ENCODE peak calls at places on chromosomes 4 and X, in nine cellular contexts. One of them, this sample, is unnamed.

GRCh38 chrX:43880439-43880838 is 1.8 kb downstream of the MAOB start:
- DNase-seq in stimulated activated naive B cell treated with anti-CD40 and anti-IgM and Interleukin-4, amounts not matched to agents 10 μg/mL and 1 μg/mL and 100 μg/mL, for 72 hours: no peak
- DNase-seq in stimulated activated CD4-positive, alpha-beta T cell treated with anti-CD3 and anti-CD28 coated beads, Interleukin-12 subunit alpha, Interleukin-12 subunit beta, amount 100 ng/mL, for 48 hours: no peak
- DNase-seq in astrocyte of the spinal cord: no peak
- DNase-seq in esophagus squamous epithelium: no peak
- DNase-seq in left lung: no peak
- DNase-seq in amygdala: no peak
- DNase-seq in endothelial cell of umbilical vein: no peak
- DNase-seq in activated gamma-delta T cell treated with Interleukin-2 at 50 U/mL for 16 hours: no peak
- DNase-seq in this sample: no peak

GRCh38 chr4:18033111-18034085 is 11.8 kb upstream of the LCORL start:
- DNase-seq in stimulated activated naive B cell treated with anti-CD40 and anti-IgM and Interleukin-4, amounts not matched to agents 10 μg/mL and 1 μg/mL and 100 μg/mL, for 72 hours: no peak
- DNase-seq in stimulated activated CD4-positive, alpha-beta T cell treated with anti-CD3 and anti-CD28 coated beads, Interleukin-12 subunit alpha, Interleukin-12 subunit beta, amount 100 ng/mL, for 48 hours: no peak
- DNase-seq in astrocyte of the spinal cord: no peak
- DNase-seq in esophagus squamous epithelium: no peak
- DNase-seq in left lung: no peak
- DNase-seq in amygdala: no peak
- DNase-seq in endothelial cell of umbilical vein: no peak
- DNase-seq in activated gamma-delta T cell treated with Interleukin-2 at 50 U/mL for 16 hours: no peak
- DNase-seq in this sample: no peak

GRCh38 chrX:56782791-56783449 is 53.9 kb downstream of the NBDY start:
- DNase-seq in stimulated activated naive B cell treated with anti-CD40 and anti-IgM and Interleukin-4, amounts not matched to agents 10 μg/mL and 1 μg/mL and 100 μg/mL, for 72 hours: no peak
- DNase-seq in stimulated activated CD4-positive, alpha-beta T cell treated with anti-CD3 and anti-CD28 coated beads, Interleukin-12 subunit alpha, Interleukin-12 subunit beta, amount 100 ng/mL, for 48 hours: no peak
- DNase-seq in astrocyte of the spinal cord: no peak
- DNase-seq in esophagus squamous epithelium: no peak
- DNase-seq in left lung: no peak
- DNase-seq in amygdala: peak
- DNase-seq in endothelial cell of umbilical vein: no peak
- DNase-seq in activated gamma-delta T cell treated with Interleukin-2 at 50 U/mL for 16 hours: no peak
- DNase-seq in this sample: peak

GRCh38 chr4:41176357-41176756 is 38.0 kb downstream of the APBB2 start:
- DNase-seq in stimulated activated naive B cell treated with anti-CD40 and anti-IgM and Interleukin-4, amounts not matched to agents 10 μg/mL and 1 μg/mL and 100 μg/mL, for 72 hours: no peak
- DNase-seq in stimulated activated CD4-positive, alpha-beta T cell treated with anti-CD3 and anti-CD28 coated beads, Interleukin-12 subunit alpha, Interleukin-12 subunit beta, amount 100 ng/mL, for 48 hours: no peak
- DNase-seq in astrocyte of the spinal cord: peak
- DNase-seq in esophagus squamous epithelium: no peak
- DNase-seq in left lung: no peak
- DNase-seq in amygdala: no peak
- DNase-seq in endothelial cell of umbilical vein: peak
- DNase-seq in activated gamma-delta T cell treated with Interleukin-2 at 50 U/mL for 16 hours: no peak
- DNase-seq in this sample: no peak

GRCh38 chr4:34619531-34620109 is 1624.7 kb downstream of the ARAP2 start:
- DNase-seq in stimulated activated naive B cell treated with anti-CD40 and anti-IgM and Interleukin-4, amounts not matched to agents 10 μg/mL and 1 μg/mL and 100 μg/mL, for 72 hours: no peak
- DNase-seq in stimulated activated CD4-positive, alpha-beta T cell treated with anti-CD3 and anti-CD28 coated beads, Interleukin-12 subunit alpha, Interleukin-12 subunit beta, amount 100 ng/mL, for 48 hours: no peak
- DNase-seq in astrocyte of the spinal cord: peak
- DNase-seq in esophagus squamous epithelium: no peak
- DNase-seq in left lung: no peak
- DNase-seq in amygdala: no peak
- DNase-seq in endothelial cell of umbilical vein: no peak
- DNase-seq in activated gamma-delta T cell treated with Interleukin-2 at 50 U/mL for 16 hours: no peak
- DNase-seq in this sample: no peak

GRCh38 chr4:76590847-76591281 is 155.8 kb downstream of the SHROOM3 start:
- DNase-seq in stimulated activated naive B cell treated with anti-CD40 and anti-IgM and Interleukin-4, amounts not matched to agents 10 μg/mL and 1 μg/mL and 100 μg/mL, for 72 hours: no peak
- DNase-seq in stimulated activated CD4-positive, alpha-beta T cell treated with anti-CD3 and anti-CD28 coated beads, Interleukin-12 subunit alpha, Interleukin-12 subunit beta, amount 100 ng/mL, for 48 hours: no peak
- DNase-seq in astrocyte of the spinal cord: peak
- DNase-seq in esophagus squamous epithelium: no peak
- DNase-seq in left lung: no peak
- DNase-seq in amygdala: no peak
- DNase-seq in endothelial cell of umbilical vein: no peak
- DNase-seq in activated gamma-delta T cell treated with Interleukin-2 at 50 U/mL for 16 hours: no peak
- DNase-seq in this sample: no peak

GRCh38 chr4:120771907-120772306 is 150.6 kb downstream of the PRDM5 start:
- DNase-seq in stimulated activated naive B cell treated with anti-CD40 and anti-IgM and Interleukin-4, amounts not matched to agents 10 μg/mL and 1 μg/mL and 100 μg/mL, for 72 hours: no peak
- DNase-seq in stimulated activated CD4-positive, alpha-beta T cell treated with anti-CD3 and anti-CD28 coated beads, Interleukin-12 subunit alpha, Interleukin-12 subunit beta, amount 100 ng/mL, for 48 hours: no peak
- DNase-seq in astrocyte of the spinal cord: no peak
- DNase-seq in esophagus squamous epithelium: no peak
- DNase-seq in left lung: no peak
- DNase-seq in amygdala: no peak
- DNase-seq in endothelial cell of umbilical vein: no peak
- DNase-seq in activated gamma-delta T cell treated with Interleukin-2 at 50 U/mL for 16 hours: no peak
- DNase-seq in this sample: no peak

GRCh38 chr4:13524504-13525243 is 19.6 kb downstream of the NKX3-2 start:
- DNase-seq in stimulated activated naive B cell treated with anti-CD40 and anti-IgM and Interleukin-4, amounts not matched to agents 10 μg/mL and 1 μg/mL and 100 μg/mL, for 72 hours: no peak
- DNase-seq in stimulated activated CD4-positive, alpha-beta T cell treated with anti-CD3 and anti-CD28 coated beads, Interleukin-12 subunit alpha, Interleukin-12 subunit beta, amount 100 ng/mL, for 48 hours: no peak
- DNase-seq in astrocyte of the spinal cord: peak
- DNase-seq in esophagus squamous epithelium: no peak
- DNase-seq in left lung: peak
- DNase-seq in amygdala: no peak
- DNase-seq in endothelial cell of umbilical vein: no peak
- DNase-seq in activated gamma-delta T cell treated with Interleukin-2 at 50 U/mL for 16 hours: no peak
- DNase-seq in this sample: no peak

GRCh38 chr4:140112576-140112975 is 41.4 kb downstream of the MAML3 start:
- DNase-seq in stimulated activated naive B cell treated with anti-CD40 and anti-IgM and Interleukin-4, amounts not matched to agents 10 μg/mL and 1 μg/mL and 100 μg/mL, for 72 hours: no peak
- DNase-seq in stimulated activated CD4-positive, alpha-beta T cell treated with anti-CD3 and anti-CD28 coated beads, Interleukin-12 subunit alpha, Interleukin-12 subunit beta, amount 100 ng/mL, for 48 hours: no peak
- DNase-seq in astrocyte of the spinal cord: no peak
- DNase-seq in esophagus squamous epithelium: no peak
- DNase-seq in left lung: no peak
- DNase-seq in amygdala: no peak
- DNase-seq in endothelial cell of umbilical vein: no peak
- DNase-seq in activated gamma-delta T cell treated with Interleukin-2 at 50 U/mL for 16 hours: no peak
- DNase-seq in this sample: no peak

GRCh38 chrX:129958814-129959492 is 23.5 kb upstream of the BCORL1 start:
- DNase-seq in stimulated activated naive B cell treated with anti-CD40 and anti-IgM and Interleukin-4, amounts not matched to agents 10 μg/mL and 1 μg/mL and 100 μg/mL, for 72 hours: no peak
- DNase-seq in stimulated activated CD4-positive, alpha-beta T cell treated with anti-CD3 and anti-CD28 coated beads, Interleukin-12 subunit alpha, Interleukin-12 subunit beta, amount 100 ng/mL, for 48 hours: no peak
- DNase-seq in astrocyte of the spinal cord: no peak
- DNase-seq in esophagus squamous epithelium: no peak
- DNase-seq in left lung: no peak
- DNase-seq in amygdala: no peak
- DNase-seq in endothelial cell of umbilical vein: no peak
- DNase-seq in activated gamma-delta T cell treated with Interleukin-2 at 50 U/mL for 16 hours: no peak
- DNase-seq in this sample: no peak

GRCh38 chr4:138090145-138090917 is 151.8 kb downstream of the SLC7A11 start:
- DNase-seq in stimulated activated naive B cell treated with anti-CD40 and anti-IgM and Interleukin-4, amounts not matched to agents 10 μg/mL and 1 μg/mL and 100 μg/mL, for 72 hours: no peak
- DNase-seq in stimulated activated CD4-positive, alpha-beta T cell treated with anti-CD3 and anti-CD28 coated beads, Interleukin-12 subunit alpha, Interleukin-12 subunit beta, amount 100 ng/mL, for 48 hours: peak
- DNase-seq in astrocyte of the spinal cord: peak
- DNase-seq in esophagus squamous epithelium: no peak
- DNase-seq in left lung: no peak
- DNase-seq in amygdala: no peak
- DNase-seq in endothelial cell of umbilical vein: peak
- DNase-seq in activated gamma-delta T cell treated with Interleukin-2 at 50 U/mL for 16 hours: no peak
- DNase-seq in this sample: peak

GRCh38 chr4:118086334-118086733 is 52.0 kb downstream of the NDST3 start:
- DNase-seq in stimulated activated naive B cell treated with anti-CD40 and anti-IgM and Interleukin-4, amounts not matched to agents 10 μg/mL and 1 μg/mL and 100 μg/mL, for 72 hours: no peak
- DNase-seq in stimulated activated CD4-positive, alpha-beta T cell treated with anti-CD3 and anti-CD28 coated beads, Interleukin-12 subunit alpha, Interleukin-12 subunit beta, amount 100 ng/mL, for 48 hours: no peak
- DNase-seq in astrocyte of the spinal cord: peak
- DNase-seq in esophagus squamous epithelium: no peak
- DNase-seq in left lung: no peak
- DNase-seq in amygdala: no peak
- DNase-seq in endothelial cell of umbilical vein: peak
- DNase-seq in activated gamma-delta T cell treated with Interleukin-2 at 50 U/mL for 16 hours: no peak
- DNase-seq in this sample: no peak

GRCh38 chr4:53931423-53932060 is 132.9 kb downstream of the CHIC2 start:
- DNase-seq in stimulated activated naive B cell treated with anti-CD40 and anti-IgM and Interleukin-4, amounts not matched to agents 10 μg/mL and 1 μg/mL and 100 μg/mL, for 72 hours: no peak
- DNase-seq in stimulated activated CD4-positive, alpha-beta T cell treated with anti-CD3 and anti-CD28 coated beads, Interleukin-12 subunit alpha, Interleukin-12 subunit beta, amount 100 ng/mL, for 48 hours: no peak
- DNase-seq in astrocyte of the spinal cord: no peak
- DNase-seq in esophagus squamous epithelium: no peak
- DNase-seq in left lung: no peak
- DNase-seq in amygdala: no peak
- DNase-seq in endothelial cell of umbilical vein: no peak
- DNase-seq in activated gamma-delta T cell treated with Interleukin-2 at 50 U/mL for 16 hours: no peak
- DNase-seq in this sample: no peak

GRCh38 chr4:73895201-73896177 is 26.3 kb downstream of the CXCL1 start:
- DNase-seq in stimulated activated naive B cell treated with anti-CD40 and anti-IgM and Interleukin-4, amounts not matched to agents 10 μg/mL and 1 μg/mL and 100 μg/mL, for 72 hours: no peak
- DNase-seq in stimulated activated CD4-positive, alpha-beta T cell treated with anti-CD3 and anti-CD28 coated beads, Interleukin-12 subunit alpha, Interleukin-12 subunit beta, amount 100 ng/mL, for 48 hours: no peak
- DNase-seq in astrocyte of the spinal cord: no peak
- DNase-seq in esophagus squamous epithelium: no peak
- DNase-seq in left lung: no peak
- DNase-seq in amygdala: no peak
- DNase-seq in endothelial cell of umbilical vein: no peak
- DNase-seq in activated gamma-delta T cell treated with Interleukin-2 at 50 U/mL for 16 hours: no peak
- DNase-seq in this sample: peak

GRCh38 chr4:3716876-3717235 is 49.3 kb upstream of the ADRA2C start:
- DNase-seq in stimulated activated naive B cell treated with anti-CD40 and anti-IgM and Interleukin-4, amounts not matched to agents 10 μg/mL and 1 μg/mL and 100 μg/mL, for 72 hours: no peak
- DNase-seq in stimulated activated CD4-positive, alpha-beta T cell treated with anti-CD3 and anti-CD28 coated beads, Interleukin-12 subunit alpha, Interleukin-12 subunit beta, amount 100 ng/mL, for 48 hours: no peak
- DNase-seq in astrocyte of the spinal cord: no peak
- DNase-seq in esophagus squamous epithelium: no peak
- DNase-seq in left lung: peak
- DNase-seq in amygdala: no peak
- DNase-seq in endothelial cell of umbilical vein: no peak
- DNase-seq in activated gamma-delta T cell treated with Interleukin-2 at 50 U/mL for 16 hours: no peak
- DNase-seq in this sample: no peak

GRCh38 chrX:29071525-29071924 is 484.3 kb downstream of the IL1RAPL1 start:
- DNase-seq in stimulated activated naive B cell treated with anti-CD40 and anti-IgM and Interleukin-4, amounts not matched to agents 10 μg/mL and 1 μg/mL and 100 μg/mL, for 72 hours: no peak
- DNase-seq in stimulated activated CD4-positive, alpha-beta T cell treated with anti-CD3 and anti-CD28 coated beads, Interleukin-12 subunit alpha, Interleukin-12 subunit beta, amount 100 ng/mL, for 48 hours: no peak
- DNase-seq in astrocyte of the spinal cord: peak
- DNase-seq in esophagus squamous epithelium: no peak
- DNase-seq in left lung: no peak
- DNase-seq in amygdala: no peak
- DNase-seq in endothelial cell of umbilical vein: peak
- DNase-seq in activated gamma-delta T cell treated with Interleukin-2 at 50 U/mL for 16 hours: no peak
- DNase-seq in this sample: no peak

GRCh38 chrX:56812515-56813105 is 83.6 kb downstream of the NBDY start:
- DNase-seq in stimulated activated naive B cell treated with anti-CD40 and anti-IgM and Interleukin-4, amounts not matched to agents 10 μg/mL and 1 μg/mL and 100 μg/mL, for 72 hours: no peak
- DNase-seq in stimulated activated CD4-positive, alpha-beta T cell treated with anti-CD3 and anti-CD28 coated beads, Interleukin-12 subunit alpha, Interleukin-12 subunit beta, amount 100 ng/mL, for 48 hours: no peak
- DNase-seq in astrocyte of the spinal cord: no peak
- DNase-seq in esophagus squamous epithelium: no peak
- DNase-seq in left lung: no peak
- DNase-seq in amygdala: no peak
- DNase-seq in endothelial cell of umbilical vein: peak
- DNase-seq in activated gamma-delta T cell treated with Interleukin-2 at 50 U/mL for 16 hours: no peak
- DNase-seq in this sample: no peak

GRCh38 chr4:8291701-8292387 is 22.3 kb downstream of the HTRA3 start:
- DNase-seq in stimulated activated naive B cell treated with anti-CD40 and anti-IgM and Interleukin-4, amounts not matched to agents 10 μg/mL and 1 μg/mL and 100 μg/mL, for 72 hours: no peak
- DNase-seq in stimulated activated CD4-positive, alpha-beta T cell treated with anti-CD3 and anti-CD28 coated beads, Interleukin-12 subunit alpha, Interleukin-12 subunit beta, amount 100 ng/mL, for 48 hours: no peak
- DNase-seq in astrocyte of the spinal cord: no peak
- DNase-seq in esophagus squamous epithelium: no peak
- DNase-seq in left lung: peak
- DNase-seq in amygdala: no peak
- DNase-seq in endothelial cell of umbilical vein: no peak
- DNase-seq in activated gamma-delta T cell treated with Interleukin-2 at 50 U/mL for 16 hours: no peak
- DNase-seq in this sample: no peak

GRCh38 chr4:107950746-107951540 is 19.6 kb downstream of the CYP2U1 start:
- DNase-seq in stimulated activated naive B cell treated with anti-CD40 and anti-IgM and Interleukin-4, amounts not matched to agents 10 μg/mL and 1 μg/mL and 100 μg/mL, for 72 hours: no peak
- DNase-seq in stimulated activated CD4-positive, alpha-beta T cell treated with anti-CD3 and anti-CD28 coated beads, Interleukin-12 subunit alpha, Interleukin-12 subunit beta, amount 100 ng/mL, for 48 hours: no peak
- DNase-seq in astrocyte of the spinal cord: no peak
- DNase-seq in esophagus squamous epithelium: no peak
- DNase-seq in left lung: no peak
- DNase-seq in amygdala: no peak
- DNase-seq in endothelial cell of umbilical vein: no peak
- DNase-seq in activated gamma-delta T cell treated with Interleukin-2 at 50 U/mL for 16 hours: no peak
- DNase-seq in this sample: no peak

This sample was measured in colonic mucosa.